ENCODE peak calls at places on chromosome 12, in six cellular contexts. O is transverse colon, I is A549, N is Peyer's patch, M is right lobe of liver, K is stomach. P is an unnamed sample.

GRCh38 chr12:90729741-90730140 is 225.2 kb downstream of the CCER1 start:
- DNase-seq in N (no peak), O (no peak), M (no peak), I (no peak), K (no peak), P (no peak)

GRCh38 chr12:560666-561065 is 100.9 kb downstream of the B4GALNT3 start:
- DNase-seq in O (no peak), K (no peak), I (no peak), M (no peak), N (no peak), P (no peak)

GRCh38 chr12:88361493-88361892 is 218.8 kb downstream of the KITLG start:
- DNase-seq in O (no peak), N (no peak), I (no peak), M (no peak), K (no peak), P (no peak)

GRCh38 chr12:22598141-22598762 is 26.7 kb upstream of the ETNK1 start:
- DNase-seq in M (no peak), I (no peak), K (no peak), O (no peak), N (no peak), P (no peak)

GRCh38 chr12:105206686-105207374 is 29.1 kb downstream of the APPL2 start:
- DNase-seq in N (no peak), K (no peak), I (no peak), O (no peak), M (no peak), P (no peak)

GRCh38 chr12:123365141-123365917 is 682 bp upstream of the SBNO1 start:
- DNase-seq in I (peak; percentile 99), M (peak; percentile 99), N (peak; percentile 96), K (peak; percentile 99), O (peak; percentile 99), P (peak; percentile 99)

GRCh38 chr12:51839310-51839943 is 9.1 kb downstream of the FIGNL2 start:
- DNase-seq in I (no peak), N (no peak), O (no peak), M (no peak), K (no peak), P (no peak)

GRCh38 chr12:15234508-15234907 is 13.3 kb upstream of the RERG start:
- DNase-seq in K (no peak), N (no peak), O (no peak), I (no peak), M (no peak), P (no peak)

GRCh38 chr12:103742349-103742784 is 98.7 kb downstream of the NT5DC3 start:
- DNase-seq in M (no peak), K (peak; percentile 27), O (peak; percentile 59), N (no peak), I (no peak), P (no peak)

GRCh38 chr12:75933136-75933535 is 98.4 kb downstream of the PHLDA1 start:
- DNase-seq in M (no peak), K (no peak), O (no peak), N (no peak), I (peak; percentile 70), P (no peak)

GRCh38 chr12:69239922-69240624 is 704 bp downstream of the CPSF6 start:
- DNase-seq in N (peak; percentile 42), M (peak; percentile 73), K (peak; percentile 47), I (peak; percentile 8), O (peak; percentile 55), P (peak; percentile 33)

GRCh38 chr12:124705545-124706138 is 138.2 kb upstream of the NCOR2 start:
- DNase-seq in I (no peak), N (no peak), K (no peak), O (no peak), M (no peak), P (no peak)

GRCh38 chr12:8780389-8780788 is 42.0 kb upstream of the A2ML1 start:
- DNase-seq in M (no peak), I (peak; percentile 21), O (no peak), K (no peak), N (no peak), P (no peak)

GRCh38 chr12:76555226-76555767 is 4.3 kb downstream of the OSBPL8 start:
- DNase-seq in M (no peak), K (no peak), N (no peak), O (no peak), I (no peak), P (no peak)

GRCh38 chr12:94560416-94561221 is 89.7 kb downstream of the TMCC3 start:
- DNase-seq in M (no peak), O (peak; percentile 61), N (peak; percentile 71), I (peak; percentile 21), K (no peak), P (no peak)

DNA sequence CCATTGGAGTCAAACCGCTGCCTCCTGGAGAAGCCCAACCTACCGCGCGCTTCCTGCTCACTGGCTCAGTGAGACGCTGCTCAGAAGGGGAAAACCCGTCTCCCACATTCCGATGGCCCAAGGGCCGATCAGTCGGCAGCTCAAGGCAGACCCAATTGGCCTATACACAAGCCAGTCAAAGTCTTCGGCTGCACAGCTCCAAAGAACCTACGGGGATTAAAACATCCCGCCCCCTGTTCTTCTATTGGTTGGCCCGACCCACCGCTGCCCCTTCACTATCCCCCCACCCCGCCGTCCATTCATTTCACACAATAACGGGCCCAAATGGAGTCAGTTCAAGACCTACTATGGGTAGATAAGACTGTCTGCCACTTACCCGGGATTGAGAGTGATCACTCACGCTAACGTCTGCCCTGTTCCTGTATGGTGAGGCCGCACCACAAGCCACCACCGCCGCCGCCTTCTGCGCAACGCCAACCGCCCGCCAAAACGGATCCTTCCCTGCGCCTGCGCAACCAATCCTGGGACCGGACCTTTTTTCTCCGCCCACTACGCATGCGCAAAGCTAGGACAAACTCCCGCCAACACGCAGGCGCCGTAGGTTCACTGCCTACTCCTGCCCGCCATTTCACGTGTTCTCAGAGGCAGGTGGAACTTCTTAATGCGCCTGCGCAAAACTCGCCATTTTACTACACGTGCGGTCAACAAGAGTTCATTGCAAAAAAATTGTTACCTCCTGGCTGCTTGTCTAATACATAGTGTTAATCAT is at the start of gene CBX5:
- DNase-seq in O (peak; percentile 99), I (peak; percentile 99), N (peak; percentile 97), M (peak; percentile 99), K (peak; percentile 100), P (peak; percentile 99)
- H3K4me1 ChIP-seq in O (peaks cover 51% of the 10 kb centered on the region), I (peaks cover 22% of the 10 kb centered on the region), N (peaks cover 45% of the 10 kb centered on the region), M (no peaks in the 10 kb centered on the region), K (peaks cover 45% of the 10 kb centered on the region), P (peaks cover 23% of the 10 kb centered on the region)

GRCh38 chr12:121203482-121203881 is 6.4 kb upstream of the P2RX4 start:
- DNase-seq in N (no peak), I (no peak), O (no peak), M (no peak), K (no peak), P (no peak)
- TF ChIP-seq POLR2A in N (no peak), I (no peak), O (no peak), M (no peak), K (no peak), P (no peak)

GRCh38 chr12:63319386-63319785 is 168.4 kb upstream of the AVPR1A start:
- DNase-seq in N (no peak), K (no peak), O (no peak), I (peak; percentile 12), M (no peak), P (no peak)
- TF ChIP-seq CTCF in N (no peak), K (no peak), O (no peak), I (no peak), M (no peak), P (no peak)

DNA sequence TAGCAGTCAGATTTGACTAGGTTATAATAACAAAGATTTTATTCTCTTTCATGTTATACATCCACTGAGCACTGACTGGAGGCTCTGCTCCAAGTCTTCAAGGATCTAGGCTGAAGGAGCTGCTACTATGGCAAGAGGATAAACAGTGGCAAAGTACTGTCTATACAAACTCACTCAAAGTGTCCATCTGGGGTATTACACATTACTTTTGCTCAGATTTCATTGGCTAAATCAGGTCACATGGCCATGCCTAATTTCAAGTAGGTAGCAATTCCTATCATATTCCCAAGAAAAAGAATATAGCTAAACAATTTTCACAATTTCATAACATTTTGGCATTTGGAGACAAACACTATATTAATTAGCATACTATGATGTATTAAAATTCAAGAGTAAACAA is 40.9 kb downstream of the CDK17 start:
- DNase-seq in M (no peak), N (no peak), I (peak; percentile 28), K (no peak), O (no peak), P (no peak)
- H3K4me1 ChIP-seq in M (no peaks in the 10 kb centered on the region), N (peaks cover 28% of the 10 kb centered on the region), I (peaks cover 16% of the 10 kb centered on the region), K (peaks cover 9% of the 10 kb centered on the region), O (peaks cover 61% of the 10 kb centered on the region), P (peaks cover 9% of the 10 kb centered on the region)

DNA sequence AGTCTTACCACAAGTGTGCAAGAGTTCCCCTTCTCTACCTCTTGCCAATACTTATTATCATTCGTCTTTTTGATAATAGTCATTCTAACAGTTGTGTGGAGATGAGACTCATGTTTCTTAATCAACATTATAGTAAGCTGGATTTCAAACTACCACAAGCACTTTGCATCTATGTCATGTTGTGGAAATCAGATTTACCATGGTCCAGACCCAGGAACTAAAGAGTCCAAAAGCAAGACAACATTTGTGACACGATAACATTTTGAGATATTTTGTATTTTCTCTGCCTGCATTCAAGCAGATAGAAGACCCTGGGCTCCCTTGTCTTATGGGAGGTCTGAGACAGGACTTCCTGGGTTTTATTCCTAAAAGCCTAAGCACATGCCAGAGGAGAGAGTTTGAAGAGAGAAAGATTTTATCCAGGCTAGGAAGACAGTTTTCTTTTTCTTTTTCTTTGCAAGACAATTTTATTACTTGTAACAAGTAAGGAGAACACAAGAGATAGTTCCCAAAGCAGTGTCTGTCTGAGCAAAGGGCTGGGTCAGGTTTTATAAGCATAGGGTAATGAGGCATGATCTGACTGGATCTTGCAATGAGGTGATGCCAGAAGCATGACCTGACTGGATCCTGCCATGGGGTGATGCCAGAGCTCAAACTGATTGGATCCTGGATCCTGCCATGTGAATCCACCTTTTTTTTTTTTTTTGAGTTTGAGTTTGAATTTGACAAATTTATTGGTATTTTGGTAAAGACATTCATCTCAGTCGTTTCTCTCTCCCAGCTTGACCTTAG is 180.5 kb upstream of the HMGA2 start:
- DNase-seq in N (no peak), K (no peak), M (no peak), I (no peak), O (no peak), P (no peak)
- TF ChIP-seq POLR2A in N (no peak), K (no peak), M (no peak), I (no peak), O (no peak), P (no peak)

GRCh38 chr12:127716181-127716580 is 550.8 kb upstream of the TMEM132C start:
- DNase-seq in K (no peak), N (no peak), O (no peak), I (no peak), M (no peak), P (no peak)

GRCh38 chr12:127712561-127712960 is 554.4 kb upstream of the TMEM132C start:
- DNase-seq in I (no peak), N (no peak), O (no peak), M (no peak), K (no peak), P (no peak)

GRCh38 chr12:127711108-127711507 is 555.9 kb upstream of the TMEM132C start:
- DNase-seq in N (no peak), O (no peak), I (no peak), M (no peak), K (no peak), P (no peak)
- TF ChIP-seq CTCF in N (no peak), O (no peak), I (no peak), M (no peak), K (no peak), P (no peak)